ENCODE peak calls at places on chromosomes 3 and 15, in eight cellular contexts. S, I, X, G, P, W, V and K are unnamed samples. For H3K27me3, the result is how much of the 10 kb centered on the place peaks cover.

GRCh38 chr15:77502379-77503095 is 81.8 kb downstream of the HMG20A start:
- DNase-seq in S (no peak), V (no peak), P (no peak), W (no peak), G (no peak), I (no peak), X (no peak), K (no peak)

GRCh38 chr3:177615015-177615414 is 417.7 kb upstream of the TBL1XR1 start:
- DNase-seq in W (peak), S (peak), I (no peak), G (peak), X (peak), P (peak), V (peak), K (peak)

GRCh38 chr3:50238549-50239026 is 2.6 kb downstream of the GNAI2 start:
- DNase-seq in G (no peak), W (peak), V (peak), S (no peak), X (peak), P (peak), I (no peak), K (peak)

GRCh38 chr3:134885877-134886621 is 91.0 kb downstream of the EPHB1 start:
- DNase-seq in V (no peak), P (no peak), S (no peak), G (no peak), X (no peak), W (peak), I (peak), K (no peak)

GRCh38 chr3:127525373-127525772 is 65.2 kb downstream of the TPRA1 start:
- DNase-seq in V (peak), W (peak), I (no peak), G (peak), P (peak), S (peak), X (no peak), K (no peak)

GRCh38 chr15:73931441-73931840 is 5.2 kb downstream of the LOXL1 start:
- DNase-seq in S (no peak), G (no peak), W (no peak), X (no peak), V (no peak), P (no peak), I (no peak), K (no peak)

GRCh38 chr3:181872887-181873286 is 161.2 kb downstream of the SOX2 start:
- DNase-seq in X (no peak), G (no peak), S (no peak), V (no peak), I (no peak), P (no peak), W (no peak), K (no peak)

GRCh38 chr3:59935025-59935424 is 885.2 kb upstream of the CFAP20DC start:
- DNase-seq in X (no peak), W (no peak), V (no peak), G (no peak), S (no peak), P (no peak), I (no peak), K (no peak)

GRCh38 chr15:75058127-75058905 is 34.9 kb downstream of the PPCDC start:
- DNase-seq in P (no peak), X (no peak), G (no peak), I (no peak), V (peak), S (no peak), W (no peak), K (no peak)

GRCh38 chr15:74383695-74384565 is 16.5 kb upstream of the CYP11A1 start:
- DNase-seq in P (no peak), G (peak), X (no peak), W (peak), S (no peak), V (no peak), I (peak), K (no peak)

GRCh38 chr15:48459571-48460461 is 128.6 kb downstream of the DUT start:
- DNase-seq in I (no peak), P (no peak), V (no peak), G (peak), X (peak), W (peak), S (peak), K (no peak)

GRCh38 chr15:90412356-90413194 is 24.5 kb downstream of the IQGAP1 start:
- DNase-seq in S (peak), X (peak), W (peak), G (peak), P (peak), V (no peak), I (no peak), K (peak)

GRCh38 chr3:157650699-157651098 is 147.5 kb upstream of the VEPH1 start:
- DNase-seq in V (no peak), I (no peak), W (no peak), P (no peak), G (no peak), S (no peak), X (no peak), K (no peak)

GRCh38 chr15:85030301-85031049 is 48.8 kb downstream of the PDE8A start:
- DNase-seq in P (no peak), X (no peak), I (no peak), W (peak), S (peak), G (peak), V (no peak), K (no peak)

GRCh38 chr15:29802411-29802810 is 19.9 kb downstream of the TJP1 start:
- DNase-seq in G (no peak), V (no peak), I (no peak), P (no peak), W (no peak), S (no peak), X (no peak), K (no peak)

GRCh38 chr15:74525946-74526345 is 15.1 kb upstream of the ARID3B start:
- DNase-seq in X (no peak), I (no peak), W (peak), V (no peak), P (no peak), S (no peak), G (no peak), K (no peak)

GRCh38 chr3:122123885-122124284 is 59.6 kb upstream of the CASR start:
- DNase-seq in I (no peak), P (no peak), V (no peak), S (no peak), X (no peak), G (no peak), W (no peak), K (no peak)

GRCh38 chr3:50474717-50475116 is 28.7 kb downstream of the CACNA2D2 start:
- DNase-seq in V (no peak), X (peak), S (peak), P (peak), I (no peak), G (peak), W (peak), K (no peak)

GRCh38 chr15:48402778-48403177 is 71.5 kb downstream of the DUT start:
- DNase-seq in I (no peak), V (no peak), P (no peak), W (no peak), G (peak), S (no peak), X (no peak), K (no peak)

GRCh38 chr15:92819312-92820232 is 80.6 kb upstream of the CHD2 start:
- DNase-seq in W (peak), I (no peak), S (no peak), X (no peak), G (no peak), P (no peak), V (no peak), K (no peak)

GRCh38 chr3:87997298-87997697 is 61.5 kb downstream of the CGGBP1 start:
- DNase-seq in P (no peak), X (peak), V (no peak), G (no peak), I (no peak), S (peak), W (peak), K (no peak)

GRCh38 chr15:31364301-31365031 is 37.8 kb downstream of the KLF13 start:
- DNase-seq in I (no peak), W (no peak), S (no peak), X (no peak), V (peak), P (no peak), G (no peak), K (no peak)

GRCh38 chr3:5875056-5875455 is 687.5 kb downstream of the EDEM1 start:
- DNase-seq in W (no peak), X (no peak), P (no peak), S (no peak), I (no peak), V (no peak), G (no peak), K (no peak)

GRCh38 chr15:64842099-64842940 is 605 bp downstream of the PLEKHO2 start:
- DNase-seq in I (peak), S (peak), X (peak), V (no peak), P (no peak), G (peak), W (peak), K (no peak)

GRCh38 chr3:79032686-79033318 is 735.0 kb downstream of the ROBO1 start:
- DNase-seq in W (peak), X (peak), G (peak), V (no peak), I (peak), P (no peak), S (peak), K (no peak)

GRCh38 chr3:51024765-51025681 is 350.3 kb downstream of the DOCK3 start:
- DNase-seq in I (peak), P (peak), S (no peak), X (peak), W (no peak), G (no peak), V (peak), K (no peak)

GRCh38 chr3:24123596-24123995 is 178.5 kb downstream of the NR1D2 start:
- DNase-seq in P (no peak), V (no peak), G (peak), W (peak), X (no peak), S (peak), I (no peak), K (no peak)

GRCh38 chr15:99566157-99566900 is 545 bp downstream of the MEF2A start:
- DNase-seq in I (peak), G (no peak), W (peak), V (peak), P (peak), X (no peak), S (no peak), K (peak)

GRCh38 chr15:55279746-55280351 is 9.8 kb downstream of the RAB27A start:
- DNase-seq in I (peak), G (peak), X (no peak), P (peak), W (peak), V (no peak), S (peak), K (no peak)

GRCh38 chr3:51796859-51797258 is 17.8 kb upstream of the IQCF6 start:
- DNase-seq in I (no peak), P (no peak), W (no peak), S (no peak), X (no peak), V (no peak), G (no peak), K (no peak)

GRCh38 chr3:17802993-17803392 is 60.6 kb upstream of the TBC1D5 start:
- DNase-seq in X (no peak), S (no peak), W (no peak), I (peak), V (no peak), G (no peak), P (no peak), K (no peak)

GRCh38 chr3:149536429-149536828 is 61.9 kb downstream of the TM4SF4 start:
- DNase-seq in W (peak), V (peak), P (peak), G (peak), X (no peak), S (peak), I (no peak), K (peak)

GRCh38 chr15:39140060-39140604 is 440.7 kb upstream of the THBS1 start:
- DNase-seq in I (no peak), W (peak), V (no peak), X (no peak), P (peak), S (peak), G (peak), K (no peak)

GRCh38 chr15:40307421-40308165 is at the start of gene PLCB2:
- DNase-seq in V (peak), S (no peak), W (no peak), I (no peak), G (no peak), X (no peak), P (no peak), K (peak)

GRCh38 chr3:182626484-182627467 is 166.5 kb upstream of the ATP11B start:
- DNase-seq in G (no peak), S (no peak), V (no peak), W (no peak), I (peak), P (no peak), X (no peak), K (no peak)

DNA sequence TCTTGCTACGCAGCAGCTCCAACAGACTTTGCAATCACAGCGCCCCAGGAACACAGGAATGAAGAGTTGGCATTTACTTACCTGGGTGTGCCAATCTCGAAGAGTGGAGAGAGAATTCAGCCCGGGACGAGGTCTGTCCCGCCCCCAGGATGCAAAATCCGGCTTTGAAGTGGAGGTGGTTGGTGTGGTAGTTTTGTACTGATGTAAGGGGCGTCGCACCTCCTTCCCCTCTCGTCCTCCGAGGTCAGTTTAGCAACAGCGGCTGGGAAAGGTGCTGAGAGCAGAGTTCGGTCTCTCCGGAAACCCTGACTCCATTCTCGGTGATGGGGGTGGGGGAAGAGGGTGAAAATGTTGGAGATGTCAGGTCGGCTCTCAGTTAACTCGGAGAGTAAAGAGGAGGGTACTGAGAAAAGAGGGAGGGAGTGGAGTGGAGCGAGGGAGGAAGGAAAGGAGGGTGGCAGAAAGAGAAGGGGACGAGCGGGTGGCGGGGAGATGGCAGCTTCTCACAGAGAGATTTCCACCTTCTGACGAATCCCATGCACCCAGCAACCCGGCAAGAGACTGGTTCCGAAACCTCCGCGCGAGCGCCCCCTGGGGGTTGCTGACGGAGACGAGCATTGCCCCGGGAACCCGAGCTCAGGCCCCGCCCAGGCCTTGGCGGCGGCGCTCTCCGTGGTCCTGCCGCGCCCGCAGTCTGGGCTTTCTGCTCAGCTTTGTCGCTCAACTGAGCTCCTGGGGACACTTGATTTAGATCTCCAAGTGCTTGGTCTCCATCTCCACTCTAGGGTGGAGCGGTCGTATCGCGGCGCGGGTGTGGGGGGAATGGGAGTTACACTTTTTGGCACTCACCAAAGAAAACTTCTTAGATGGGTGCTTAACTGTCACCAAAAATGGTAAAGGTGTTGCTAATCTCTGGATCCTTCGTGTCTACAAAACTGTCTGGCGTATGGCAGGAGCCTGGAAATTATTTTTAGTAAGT is at the start of gene CPNE4:
- DNase-seq in G (peak), W (peak), X (peak), S (peak), V (peak), I (peak), P (peak), K (peak)
- H3K27me3 ChIP-seq in G (under half), W (under half), X (under half), S (under half), V (under half), I (under half), P (under half), K (under half)

GRCh38 chr3:32815812-32816438 is 1.9 kb upstream of the TRIM71 start:
- DNase-seq in I (no peak), P (no peak), S (no peak), X (no peak), G (no peak), W (no peak), V (no peak), K (no peak)
- H3K4me3 ChIP-seq in I (no peak), P (no peak), S (no peak), X (no peak), G (peak), W (no peak), V (peak), K (no peak)

DNA sequence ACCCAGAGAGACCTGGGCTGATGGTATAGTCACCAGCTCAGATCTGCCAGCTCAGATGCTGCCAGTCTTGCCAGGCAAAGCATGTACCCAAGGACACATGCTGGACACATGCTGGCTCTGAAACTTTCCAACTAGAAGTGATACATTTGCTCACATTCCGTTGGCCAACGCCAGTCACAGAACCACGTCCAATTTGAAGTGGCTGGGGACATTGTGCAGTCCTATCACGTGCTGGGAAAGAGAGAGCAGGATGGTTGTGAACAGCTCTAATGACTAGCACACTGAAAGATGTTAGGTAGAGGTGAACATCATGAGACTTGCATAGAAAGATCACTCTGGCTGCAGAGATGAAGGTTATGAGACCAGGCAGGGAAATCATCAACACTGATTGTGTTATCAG is 308.5 kb upstream of the ROPN1 start:
- DNase-seq in G (no peak), V (peak), W (no peak), S (no peak), X (no peak), I (no peak), P (no peak), K (no peak)
- H3K27me3 ChIP-seq in G (under half), V (under half), W (under half), S (under half), X (under half), I (under half), P (under half), K (under half)

GRCh38 chr3:133441867-133442270 is 42.0 kb downstream of the BFSP2 start:
- DNase-seq in P (no peak), V (no peak), S (no peak), X (no peak), W (no peak), I (peak), G (peak), K (no peak)
- H3K4me3 ChIP-seq in P (no peak), V (no peak), S (no peak), X (no peak), W (no peak), I (peak), G (no peak), K (no peak)

GRCh38 chr3:35640736-35641135 is 1.4 kb downstream of the ARPP21 start:
- DNase-seq in V (no peak), W (no peak), X (no peak), P (no peak), G (no peak), S (no peak), I (no peak), K (no peak)

GRCh38 chr3:35639251-35640185 is at the start of gene ARPP21:
- DNase-seq in S (peak), P (no peak), V (peak), X (no peak), I (peak), W (no peak), G (no peak), K (no peak)

GRCh38 chr3:35635931-35636683 is 3.2 kb upstream of the ARPP21 start:
- DNase-seq in S (no peak), I (no peak), V (no peak), P (no peak), X (no peak), W (no peak), G (no peak), K (no peak)

GRCh38 chr3:35640186-35640584 is 860 bp downstream of the ARPP21 start:
- DNase-seq in V (no peak), S (no peak), P (no peak), X (no peak), G (no peak), I (no peak), W (no peak), K (no peak)

GRCh38 chr3:35638640-35639250 is 580 bp upstream of the ARPP21 start:
- DNase-seq in G (no peak), P (no peak), I (no peak), W (no peak), V (no peak), S (no peak), X (no peak), K (no peak)
- H3K27me3 ChIP-seq in G (half or more), P (under half), I (under half), W (under half), V (under half), S (under half), X (under half), K (under half)

DNA sequence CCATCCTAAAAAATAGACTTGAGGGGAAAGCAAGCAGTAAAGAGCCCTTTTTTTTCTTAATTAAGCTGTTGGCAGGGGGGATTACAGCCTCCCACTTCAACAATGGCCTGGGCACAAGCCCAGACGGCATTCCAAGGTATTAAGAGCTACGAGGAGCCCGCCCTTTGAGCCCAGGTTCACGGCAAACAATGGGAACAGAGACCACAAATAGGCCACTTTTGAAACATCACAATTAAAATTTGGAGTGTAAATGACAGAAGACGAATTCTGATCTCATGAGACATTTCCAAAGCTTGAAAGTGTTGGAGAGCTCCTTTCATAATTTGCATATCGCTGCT is 8.9 kb downstream of the CHSY1 start:
- DNase-seq in S (no peak), W (no peak), I (no peak), V (no peak), X (no peak), P (no peak), G (no peak), K (no peak)
- H3K4me3 ChIP-seq in S (no peak), W (no peak), I (peak), V (no peak), X (no peak), P (no peak), G (no peak), K (no peak)